ENCODE peak calls at places on chromosome 13, in six cellular contexts. F is stomach; Y is CD8-positive, alpha-beta T cell; H is left ventricle myocardium inferior; L is BJ; O is AG04450. P is an unnamed sample.

GRCh38 chr13:97223711-97224461 is 1.8 kb downstream of the MBNL2 start:
- DNase-seq in L (peak), F (peak), H (peak), O (peak), Y (no peak), P (peak)

GRCh38 chr13:34155931-34156607 is 338.1 kb downstream of the RFC3 start:
- DNase-seq in O (no peak), F (no peak), H (no peak), Y (no peak), L (peak), P (no peak)

GRCh38 chr13:72983085-72983768 is 75.6 kb upstream of the KLF5 start:
- DNase-seq in L (peak), O (peak), Y (no peak), H (no peak), F (peak), P (no peak)

GRCh38 chr13:28239374-28239773 is 101.0 kb downstream of the PAN3 start:
- DNase-seq in L (no peak), Y (no peak), O (no peak), H (no peak), F (no peak), P (no peak)

GRCh38 chr13:47932953-47933687 is 68.0 kb downstream of the SUCLA2 start:
- DNase-seq in L (no peak), Y (no peak), O (no peak), H (no peak), F (no peak), P (no peak)

GRCh38 chr13:47672982-47673670 is 327.9 kb downstream of the SUCLA2 start:
- DNase-seq in O (peak), F (no peak), H (no peak), Y (no peak), L (peak), P (no peak)

GRCh38 chr13:46624821-46625220 is 71.9 kb downstream of the LRCH1 start:
- DNase-seq in Y (no peak), F (no peak), H (no peak), L (no peak), O (no peak), P (no peak)

GRCh38 chr13:42063105-42063504 is 14.7 kb downstream of the DGKH start:
- DNase-seq in Y (no peak), H (no peak), F (no peak), O (no peak), L (no peak), P (no peak)

GRCh38 chr13:48072304-48072703 is 22.6 kb downstream of the MED4 start:
- DNase-seq in Y (no peak), O (no peak), F (no peak), H (no peak), L (no peak), P (no peak)

DNA sequence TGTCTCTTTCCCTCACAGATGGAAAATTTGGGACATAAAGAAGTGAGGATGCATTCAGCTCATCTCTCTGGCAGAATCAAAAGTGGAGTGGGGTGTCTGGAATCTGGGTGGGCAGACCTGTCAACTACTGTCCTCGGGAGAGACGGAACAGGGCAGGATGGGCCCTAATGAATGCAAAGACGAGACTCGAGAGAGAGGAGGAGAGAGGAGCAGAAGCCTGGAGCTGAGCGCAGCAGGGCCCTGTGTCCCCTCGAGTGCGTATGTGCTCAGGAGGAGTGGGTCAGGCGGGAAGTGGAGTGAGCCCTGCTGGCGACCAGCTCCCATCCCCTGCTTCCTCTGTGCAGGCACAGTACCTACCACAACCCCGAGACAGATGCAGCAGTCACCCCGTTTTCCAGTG is 78.9 kb downstream of the TEX29 start:
- DNase-seq in L (no peak), O (no peak), F (no peak), Y (no peak), H (no peak), P (no peak)
- TF ChIP-seq CTCF in L (no peak), O (no peak), F (no peak), Y (no peak), H (no peak), P (no peak)

DNA sequence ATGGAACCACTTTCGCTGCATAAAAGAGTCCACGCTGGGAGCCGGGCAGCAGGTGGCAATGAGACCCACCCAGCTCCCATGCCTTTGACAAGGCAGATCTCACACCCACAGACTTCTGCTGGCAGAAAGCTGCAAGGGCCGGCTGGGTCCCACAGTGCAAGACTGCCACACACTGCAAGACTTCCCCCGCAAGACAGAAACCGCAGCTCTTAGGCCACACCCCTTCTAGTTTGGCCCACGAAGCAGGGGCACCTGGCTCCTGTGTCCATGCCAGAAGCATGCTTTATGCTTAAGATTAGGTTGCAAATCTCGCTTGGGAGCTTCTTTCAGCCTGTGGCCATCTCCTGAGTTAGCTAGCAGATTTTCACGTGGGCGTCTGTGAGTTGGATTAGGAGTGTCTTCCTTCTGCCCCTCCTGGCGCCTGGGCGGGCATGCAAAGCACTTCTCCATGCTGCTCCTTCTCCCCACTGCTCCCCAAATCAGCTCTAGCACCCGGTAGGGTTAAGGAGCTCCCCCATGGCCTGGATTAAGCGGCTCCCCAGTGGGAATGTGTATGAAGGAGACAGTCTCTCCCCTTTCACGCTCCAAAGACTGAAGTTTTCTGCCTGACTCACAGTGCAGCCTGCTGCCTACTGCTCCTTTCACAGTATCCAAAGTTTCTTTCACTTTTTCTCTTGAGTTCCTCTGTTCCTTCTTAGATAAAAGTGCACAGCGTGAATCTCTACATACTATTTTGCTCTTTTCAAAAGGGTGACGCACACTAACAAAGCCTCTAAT is 17.7 kb downstream of the GPC6 start:
- DNase-seq in L (no peak), O (no peak), H (no peak), F (no peak), Y (no peak), P (no peak)
- TF ChIP-seq CTCF in L (no peak), O (no peak), H (no peak), F (no peak), Y (no peak), P (no peak)

DNA sequence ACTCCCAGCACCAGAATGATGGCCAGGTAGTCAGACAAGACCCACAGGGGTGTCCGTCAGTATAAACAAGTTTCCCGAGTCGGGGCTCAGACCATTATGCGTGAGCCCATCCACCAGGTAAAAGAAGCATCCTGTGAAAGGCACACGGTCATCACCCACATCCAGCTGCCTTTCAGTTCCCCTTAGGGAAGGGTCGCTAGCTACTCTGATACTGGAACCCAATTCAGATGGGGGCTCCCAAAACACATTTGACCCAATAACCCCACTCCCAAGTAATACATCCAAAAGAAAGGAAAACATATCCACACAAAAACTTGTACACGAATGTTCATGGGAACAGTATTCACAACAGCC is 66.8 kb downstream of the STK24 start:
- DNase-seq in F (no peak), H (no peak), L (no peak), Y (peak), O (no peak), P (no peak)
- TF ChIP-seq CTCF in F (no peak), H (no peak), L (no peak), Y (no peak), O (no peak), P (no peak)

DNA sequence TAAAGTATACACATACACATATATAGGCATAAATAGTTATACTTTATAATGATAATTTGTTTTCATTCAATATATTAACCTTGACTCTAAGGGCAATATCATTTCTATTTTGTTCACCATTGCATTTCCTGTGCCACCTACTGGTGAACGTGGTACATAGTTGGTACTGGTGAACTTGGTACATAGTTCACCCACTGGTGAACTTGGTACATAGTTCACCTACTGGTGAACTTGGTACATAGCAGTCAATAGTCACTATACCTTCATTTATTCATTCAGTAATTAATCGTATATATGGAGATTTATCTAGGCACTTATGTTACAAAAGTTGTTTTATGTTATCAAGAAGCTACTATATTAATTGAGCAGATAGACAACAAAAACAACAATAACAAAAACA is 172.6 kb upstream of the ATXN8OS start:
- DNase-seq in O (no peak), L (no peak), Y (no peak), F (no peak), H (no peak), P (no peak)
- TF ChIP-seq CTCF in O (no peak), L (no peak), Y (no peak), F (no peak), H (no peak), P (no peak)

P was measured in GM10248.